ENCODE peak calls at places on chromosomes 6 and 20, in ten cellular contexts. One of them, this sample, is unnamed.

GRCh38 chr6:34015576-34015975 is 130.3 kb downstream of the GRM4 start:
- DNase-seq in CD8-positive, alpha-beta T cell: no peak
- DNase-seq in CD8-positive, alpha-beta memory T cell: no peak
- DNase-seq in fibroblast of lung: no peak
- DNase-seq in lung: no peak
- DNase-seq in body of pancreas: no peak
- DNase-seq in heart left ventricle: no peak
- DNase-seq in endodermal cell: peak; percentile 80
- DNase-seq in kidney: peak; percentile 26
- DNase-seq in upper lobe of right lung: no peak
- DNase-seq in this sample: no peak

GRCh38 chr6:132919028-132919427 is 104.7 kb downstream of the RPS12 start:
- DNase-seq in CD8-positive, alpha-beta T cell: no peak
- DNase-seq in CD8-positive, alpha-beta memory T cell: no peak
- DNase-seq in fibroblast of lung: peak; percentile 84
- DNase-seq in lung: no peak
- DNase-seq in body of pancreas: no peak
- DNase-seq in heart left ventricle: no peak
- DNase-seq in endodermal cell: no peak
- DNase-seq in kidney: no peak
- DNase-seq in upper lobe of right lung: no peak
- DNase-seq in this sample: no peak

GRCh38 chr6:96836579-96837137 is 619 bp downstream of the GPR63 start:
- DNase-seq in CD8-positive, alpha-beta T cell: no peak
- DNase-seq in CD8-positive, alpha-beta memory T cell: no peak
- DNase-seq in fibroblast of lung: peak; percentile 13
- DNase-seq in lung: no peak
- DNase-seq in body of pancreas: peak; percentile 16
- DNase-seq in heart left ventricle: no peak
- DNase-seq in endodermal cell: no peak
- DNase-seq in kidney: no peak
- DNase-seq in upper lobe of right lung: no peak
- DNase-seq in this sample: peak; percentile 13

GRCh38 chr6:41073968-41074691 is 1.4 kb downstream of the NFYA start:
- DNase-seq in CD8-positive, alpha-beta T cell: no peak
- DNase-seq in CD8-positive, alpha-beta memory T cell: peak; percentile 23
- DNase-seq in fibroblast of lung: peak; percentile 46
- DNase-seq in lung: no peak
- DNase-seq in body of pancreas: no peak
- DNase-seq in heart left ventricle: no peak
- DNase-seq in endodermal cell: no peak
- DNase-seq in kidney: no peak
- DNase-seq in upper lobe of right lung: no peak
- DNase-seq in this sample: no peak

GRCh38 chr6:150033197-150033771 is 8.0 kb upstream of the RAET1L start:
- DNase-seq in CD8-positive, alpha-beta T cell: no peak
- DNase-seq in CD8-positive, alpha-beta memory T cell: no peak
- DNase-seq in fibroblast of lung: no peak
- DNase-seq in lung: no peak
- DNase-seq in body of pancreas: no peak
- DNase-seq in heart left ventricle: no peak
- DNase-seq in endodermal cell: peak; percentile 21
- DNase-seq in kidney: no peak
- DNase-seq in upper lobe of right lung: no peak
- DNase-seq in this sample: no peak

GRCh38 chr6:80636689-80637088 is 530.2 kb downstream of the BCKDHB start:
- DNase-seq in CD8-positive, alpha-beta T cell: no peak
- DNase-seq in CD8-positive, alpha-beta memory T cell: no peak
- DNase-seq in fibroblast of lung: no peak
- DNase-seq in lung: no peak
- DNase-seq in body of pancreas: no peak
- DNase-seq in heart left ventricle: no peak
- DNase-seq in endodermal cell: no peak
- DNase-seq in kidney: no peak
- DNase-seq in upper lobe of right lung: no peak
- DNase-seq in this sample: no peak

GRCh38 chr6:692356-692851 is 535 bp downstream of the EXOC2 start:
- DNase-seq in CD8-positive, alpha-beta T cell: peak; percentile 74
- DNase-seq in CD8-positive, alpha-beta memory T cell: peak; percentile 76
- DNase-seq in fibroblast of lung: no peak
- DNase-seq in lung: peak; percentile 39
- DNase-seq in body of pancreas: peak; percentile 40
- DNase-seq in heart left ventricle: peak; percentile 18
- DNase-seq in endodermal cell: peak; percentile 88
- DNase-seq in kidney: no peak
- DNase-seq in upper lobe of right lung: peak; percentile 83
- DNase-seq in this sample: peak; percentile 22

GRCh38 chr6:228881-229651 is 63.2 kb upstream of the DUSP22 start:
- DNase-seq in CD8-positive, alpha-beta T cell: no peak
- DNase-seq in CD8-positive, alpha-beta memory T cell: no peak
- DNase-seq in fibroblast of lung: no peak
- DNase-seq in lung: no peak
- DNase-seq in body of pancreas: no peak
- DNase-seq in heart left ventricle: no peak
- DNase-seq in endodermal cell: no peak
- DNase-seq in kidney: no peak
- DNase-seq in upper lobe of right lung: peak; percentile 31
- DNase-seq in this sample: no peak

GRCh38 chr6:144840619-144841018 is 555.5 kb downstream of the UTRN start:
- DNase-seq in CD8-positive, alpha-beta T cell: no peak
- DNase-seq in CD8-positive, alpha-beta memory T cell: no peak
- DNase-seq in fibroblast of lung: no peak
- DNase-seq in lung: no peak
- DNase-seq in body of pancreas: no peak
- DNase-seq in heart left ventricle: no peak
- DNase-seq in endodermal cell: no peak
- DNase-seq in kidney: no peak
- DNase-seq in upper lobe of right lung: no peak
- DNase-seq in this sample: no peak

GRCh38 chr6:79536615-79536968 is 638 bp downstream of the LCA5 start:
- DNase-seq in CD8-positive, alpha-beta T cell: no peak
- DNase-seq in CD8-positive, alpha-beta memory T cell: no peak
- DNase-seq in fibroblast of lung: peak; percentile 58
- DNase-seq in lung: peak; percentile 38
- DNase-seq in body of pancreas: no peak
- DNase-seq in heart left ventricle: peak; percentile 58
- DNase-seq in endodermal cell: no peak
- DNase-seq in kidney: no peak
- DNase-seq in upper lobe of right lung: no peak
- DNase-seq in this sample: peak; percentile 50

GRCh38 chr20:62603021-62603906 is 39.0 kb upstream of the SLCO4A1 start:
- DNase-seq in CD8-positive, alpha-beta T cell: peak; percentile 57
- DNase-seq in CD8-positive, alpha-beta memory T cell: peak; percentile 52
- DNase-seq in fibroblast of lung: peak; percentile 18
- DNase-seq in lung: peak; percentile 74
- DNase-seq in body of pancreas: peak; percentile 89
- DNase-seq in heart left ventricle: peak; percentile 72
- DNase-seq in endodermal cell: no peak
- DNase-seq in kidney: peak; percentile 94
- DNase-seq in upper lobe of right lung: peak; percentile 90
- DNase-seq in this sample: no peak

GRCh38 chr6:145841668-145842067 is 27.1 kb upstream of the FBXO30 start:
- DNase-seq in CD8-positive, alpha-beta T cell: no peak
- DNase-seq in CD8-positive, alpha-beta memory T cell: no peak
- DNase-seq in fibroblast of lung: no peak
- DNase-seq in lung: no peak
- DNase-seq in body of pancreas: no peak
- DNase-seq in heart left ventricle: no peak
- DNase-seq in endodermal cell: no peak
- DNase-seq in kidney: no peak
- DNase-seq in upper lobe of right lung: no peak
- DNase-seq in this sample: no peak

GRCh38 chr6:36130672-36131516 is 581 bp downstream of the MAPK13 start:
- DNase-seq in CD8-positive, alpha-beta T cell: peak; percentile 44
- DNase-seq in CD8-positive, alpha-beta memory T cell: peak; percentile 66
- DNase-seq in fibroblast of lung: no peak
- DNase-seq in lung: peak; percentile 64
- DNase-seq in body of pancreas: peak; percentile 80
- DNase-seq in heart left ventricle: no peak
- DNase-seq in endodermal cell: peak; percentile 83
- DNase-seq in kidney: peak; percentile 82
- DNase-seq in upper lobe of right lung: peak; percentile 89
- DNase-seq in this sample: no peak

GRCh38 chr6:108442770-108443520 is 117.8 kb upstream of the FOXO3 start:
- DNase-seq in CD8-positive, alpha-beta T cell: no peak
- DNase-seq in CD8-positive, alpha-beta memory T cell: no peak
- DNase-seq in fibroblast of lung: peak; percentile 10
- DNase-seq in lung: no peak
- DNase-seq in body of pancreas: no peak
- DNase-seq in heart left ventricle: no peak
- DNase-seq in endodermal cell: no peak
- DNase-seq in kidney: no peak
- DNase-seq in upper lobe of right lung: no peak
- DNase-seq in this sample: no peak

DNA sequence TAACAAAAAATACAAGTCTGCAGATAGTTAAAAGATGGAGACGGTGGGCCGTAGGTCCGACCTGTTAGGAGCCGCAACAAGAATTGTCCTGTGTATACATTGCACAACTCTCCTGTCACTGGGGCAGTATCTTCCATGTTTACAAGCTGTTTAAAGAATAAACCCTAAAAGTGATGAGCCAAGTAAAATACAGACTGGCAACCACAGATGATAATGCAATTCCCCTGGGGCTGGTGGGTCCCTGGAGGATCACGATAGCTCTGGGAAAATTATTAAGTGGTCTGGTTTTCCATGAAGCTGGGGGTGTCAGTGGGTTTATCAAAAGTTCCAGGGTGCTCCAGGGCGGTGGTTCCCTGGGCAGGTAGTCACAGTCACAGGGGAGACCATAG is 8.1 kb upstream of the FAM50B start:
- DNase-seq in CD8-positive, alpha-beta T cell: no peak
- DNase-seq in CD8-positive, alpha-beta memory T cell: no peak
- DNase-seq in fibroblast of lung: no peak
- DNase-seq in lung: no peak
- DNase-seq in body of pancreas: no peak
- DNase-seq in heart left ventricle: no peak
- DNase-seq in endodermal cell: no peak
- DNase-seq in kidney: no peak
- DNase-seq in upper lobe of right lung: no peak
- DNase-seq in this sample: no peak
- H3K4me3 ChIP-seq in CD8-positive, alpha-beta T cell: no peak overlapping the region
- H3K4me3 ChIP-seq in CD8-positive, alpha-beta memory T cell: no peak overlapping the region
- H3K4me3 ChIP-seq in fibroblast of lung: no peak overlapping the region
- H3K4me3 ChIP-seq in lung: no peak overlapping the region
- H3K4me3 ChIP-seq in body of pancreas: no peak overlapping the region
- H3K4me3 ChIP-seq in heart left ventricle: no peak overlapping the region
- H3K4me3 ChIP-seq in endodermal cell: no peak overlapping the region
- H3K4me3 ChIP-seq in kidney: no peak overlapping the region
- H3K4me3 ChIP-seq in upper lobe of right lung: no peak overlapping the region
- H3K4me3 ChIP-seq in this sample: no peak overlapping the region

DNA sequence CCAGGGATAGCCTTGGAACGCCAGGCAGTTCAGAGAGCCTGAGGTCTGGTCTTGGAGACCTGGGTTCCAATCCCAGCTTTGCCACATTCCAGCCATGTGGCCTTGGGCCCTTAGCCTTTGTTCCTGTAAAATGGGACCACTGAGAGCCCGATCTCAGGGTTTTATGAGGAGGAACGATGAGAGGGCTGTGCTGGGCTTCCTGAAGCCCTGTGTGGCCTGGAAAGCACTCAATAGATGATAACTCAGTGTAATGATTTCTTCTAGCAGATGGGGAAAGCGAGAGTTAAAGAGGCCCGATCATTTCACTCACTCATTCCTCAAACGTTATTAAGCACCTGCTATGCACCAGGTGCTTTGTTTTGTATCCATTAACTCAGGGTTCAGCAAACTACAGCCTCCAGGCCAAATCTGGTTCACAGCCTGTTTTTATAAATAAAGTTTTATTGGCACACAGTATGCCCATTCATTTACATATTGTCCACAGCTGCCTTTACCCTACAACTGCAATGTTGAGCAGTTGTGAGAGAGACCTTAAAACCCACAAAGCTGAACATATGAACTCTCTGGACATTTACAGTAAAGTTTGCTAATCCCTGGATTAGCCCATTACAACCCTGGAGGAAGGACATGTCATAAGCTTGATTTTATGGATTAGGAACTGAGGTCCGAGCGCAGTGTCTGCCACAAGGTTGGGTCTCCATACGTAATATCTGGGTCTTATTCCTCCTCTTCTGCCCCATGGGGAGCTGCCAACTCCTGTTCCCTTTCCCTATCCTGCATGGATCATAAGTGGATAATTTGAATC is 90.4 kb downstream of the CEBPB start:
- DNase-seq in CD8-positive, alpha-beta T cell: no peak
- DNase-seq in CD8-positive, alpha-beta memory T cell: no peak
- DNase-seq in fibroblast of lung: no peak
- DNase-seq in lung: no peak
- DNase-seq in body of pancreas: no peak
- DNase-seq in heart left ventricle: no peak
- DNase-seq in endodermal cell: no peak
- DNase-seq in kidney: peak; percentile 37
- DNase-seq in upper lobe of right lung: no peak
- DNase-seq in this sample: no peak
- H3K4me1 ChIP-seq in CD8-positive, alpha-beta T cell: no peaks in the 10 kb centered on the region
- H3K4me1 ChIP-seq in CD8-positive, alpha-beta memory T cell: no peaks in the 10 kb centered on the region
- H3K4me1 ChIP-seq in fibroblast of lung: peaks cover 32% of the 10 kb centered on the region
- H3K4me1 ChIP-seq in lung: no peaks in the 10 kb centered on the region
- H3K4me1 ChIP-seq in body of pancreas: peaks cover 32% of the 10 kb centered on the region
- H3K4me1 ChIP-seq in heart left ventricle: no peaks in the 10 kb centered on the region
- H3K4me1 ChIP-seq in endodermal cell: no peaks in the 10 kb centered on the region
- H3K4me1 ChIP-seq in kidney: no peaks in the 10 kb centered on the region
- H3K4me1 ChIP-seq in upper lobe of right lung: peaks cover 58% of the 10 kb centered on the region
- H3K4me1 ChIP-seq in this sample: peaks cover 18% of the 10 kb centered on the region

GRCh38 chr6:162404926-162405325 is 322.6 kb downstream of the PRKN start:
- DNase-seq in CD8-positive, alpha-beta T cell: no peak
- DNase-seq in CD8-positive, alpha-beta memory T cell: no peak
- DNase-seq in fibroblast of lung: peak; percentile 42
- DNase-seq in lung: no peak
- DNase-seq in body of pancreas: no peak
- DNase-seq in heart left ventricle: no peak
- DNase-seq in endodermal cell: no peak
- DNase-seq in kidney: no peak
- DNase-seq in upper lobe of right lung: no peak
- DNase-seq in this sample: no peak
- H3K4me3 ChIP-seq in CD8-positive, alpha-beta T cell: no peak overlapping the region
- H3K4me3 ChIP-seq in CD8-positive, alpha-beta memory T cell: no peak overlapping the region
- H3K4me3 ChIP-seq in fibroblast of lung: no peak overlapping the region
- H3K4me3 ChIP-seq in lung: no peak overlapping the region
- H3K4me3 ChIP-seq in body of pancreas: no peak overlapping the region
- H3K4me3 ChIP-seq in heart left ventricle: no peak overlapping the region
- H3K4me3 ChIP-seq in endodermal cell: no peak overlapping the region
- H3K4me3 ChIP-seq in kidney: no peak overlapping the region
- H3K4me3 ChIP-seq in upper lobe of right lung: no peak overlapping the region
- H3K4me3 ChIP-seq in this sample: no peak overlapping the region

GRCh38 chr6:56745081-56745480 is 102.4 kb upstream of the DST start:
- DNase-seq in CD8-positive, alpha-beta T cell: no peak
- DNase-seq in CD8-positive, alpha-beta memory T cell: no peak
- DNase-seq in fibroblast of lung: no peak
- DNase-seq in lung: no peak
- DNase-seq in body of pancreas: no peak
- DNase-seq in heart left ventricle: no peak
- DNase-seq in endodermal cell: no peak
- DNase-seq in kidney: no peak
- DNase-seq in upper lobe of right lung: no peak
- DNase-seq in this sample: no peak
- H3K4me1 ChIP-seq in CD8-positive, alpha-beta T cell: no peaks in the 10 kb centered on the region
- H3K4me1 ChIP-seq in CD8-positive, alpha-beta memory T cell: no peaks in the 10 kb centered on the region
- H3K4me1 ChIP-seq in fibroblast of lung: peaks cover 9% of the 10 kb centered on the region
- H3K4me1 ChIP-seq in lung: peaks cover 12% of the 10 kb centered on the region
- H3K4me1 ChIP-seq in body of pancreas: no peaks in the 10 kb centered on the region
- H3K4me1 ChIP-seq in heart left ventricle: no peaks in the 10 kb centered on the region
- H3K4me1 ChIP-seq in endodermal cell: peaks cover 20% of the 10 kb centered on the region
- H3K4me1 ChIP-seq in kidney: no peaks in the 10 kb centered on the region
- H3K4me1 ChIP-seq in upper lobe of right lung: peaks cover 5% of the 10 kb centered on the region
- H3K4me1 ChIP-seq in this sample: no peaks in the 10 kb centered on the region